ENCODE peak calls at places on chromosomes 3 and 15, in five cellular contexts. N is activated T-cell treated with anti-CD3 and anti-CD28 coated beads for 1 hour; Q is mesenteric fat pad; P is stimulated activated CD8-positive, alpha-beta memory T cell treated with anti-CD3 and anti-CD28 coated beads, Interleukin-15, amount 100 ng/mL, for 24 hours; D is substantia nigra. U is an unnamed sample.

GRCh38 chr15:94002026-94002425 is 229.3 kb upstream of the MCTP2 start:
- DNase-seq in N (no peak), P (no peak), Q (no peak), D (no peak), U (no peak)

GRCh38 chr15:70197945-70198361 is 100.2 kb upstream of the TLE3 start:
- DNase-seq in D (no peak), N (no peak), Q (no peak), P (no peak), U (no peak)

GRCh38 chr3:97778152-97778551 is 13.6 kb downstream of the ARL6 start:
- DNase-seq in Q (no peak), P (no peak), D (no peak), N (no peak), U (no peak)

GRCh38 chr15:40999190-40999589 is 45.9 kb downstream of the CHAC1 start:
- DNase-seq in N (no peak), Q (no peak), D (no peak), P (no peak), U (no peak)

GRCh38 chr3:4006288-4006687 is 207.1 kb downstream of the LRRN1 start:
- DNase-seq in N (no peak), P (no peak), Q (no peak), D (no peak), U (no peak)

GRCh38 chr3:127749361-127749760 is 73.0 kb downstream of the MGLL start:
- DNase-seq in P (no peak), D (no peak), Q (peak), N (no peak), U (no peak)

GRCh38 chr15:25805006-25805405 is 58.1 kb downstream of the ATP10A start:
- DNase-seq in D (no peak), Q (no peak), P (no peak), N (no peak), U (no peak)

GRCh38 chr3:149990423-149990953 is 19.8 kb upstream of the PFN2 start:
- DNase-seq in Q (no peak), N (no peak), D (no peak), P (no peak), U (no peak)

GRCh38 chr15:63950911-63951481 is 95.3 kb downstream of the DAPK2 start:
- DNase-seq in P (no peak), N (no peak), D (no peak), Q (no peak), U (no peak)

GRCh38 chr3:142578309-142579223 is at the start of gene ATR:
- DNase-seq in P (peak), N (peak), D (peak), Q (peak), U (peak)

GRCh38 chr3:181610083-181610972 is 101.4 kb upstream of the SOX2 start:
- DNase-seq in N (no peak), P (no peak), D (no peak), Q (no peak), U (no peak)

GRCh38 chr3:100454684-100455083 is 37.7 kb upstream of the TMEM45A start:
- DNase-seq in P (no peak), Q (no peak), D (no peak), N (no peak), U (no peak)

GRCh38 chr15:74422723-74423442 is 10.9 kb downstream of the SEMA7A start:
- DNase-seq in D (peak), N (no peak), Q (no peak), P (no peak), U (no peak)

GRCh38 chr15:89641053-89641452 is 14.2 kb downstream of the KIF7 start:
- DNase-seq in P (no peak), D (no peak), Q (no peak), N (no peak), U (no peak)

GRCh38 chr15:89826671-89827655 is 12.3 kb upstream of the ANPEP start:
- DNase-seq in Q (no peak), P (no peak), N (no peak), D (no peak), U (no peak)

GRCh38 chr15:48603922-48604321 is 41.6 kb downstream of the FBN1 start:
- DNase-seq in N (no peak), P (no peak), Q (no peak), D (no peak), U (no peak)

GRCh38 chr3:142941373-142942123 is 21.9 kb downstream of the PAQR9 start:
- DNase-seq in D (no peak), P (no peak), N (no peak), Q (no peak), U (no peak)

GRCh38 chr3:66499881-66500574 is 794 bp downstream of the LRIG1 start:
- DNase-seq in D (peak), N (no peak), Q (no peak), P (peak), U (peak)

GRCh38 chr3:10365791-10366190 is 44.9 kb upstream of the SEC13 start:
- DNase-seq in Q (no peak), P (no peak), D (no peak), N (no peak), U (no peak)

GRCh38 chr3:31096661-31097060 is 202.2 kb upstream of the GADL1 start:
- DNase-seq in N (no peak), P (no peak), Q (no peak), D (no peak), U (no peak)

GRCh38 chr3:174440741-174441587 is 418.2 kb upstream of the NAALADL2 start:
- DNase-seq in N (peak), P (peak), D (peak), Q (peak), U (peak)

GRCh38 chr3:164608554-164609276 is 469.6 kb downstream of the SI start:
- DNase-seq in D (no peak), Q (no peak), P (no peak), N (no peak), U (no peak)